ENCODE peak calls at places on chromosomes 12 and 14, in nine cellular contexts. U is cardiac fibroblast, K is BE2C, P is uterus, A is HL-60, Y is astrocyte, F is breast epithelium, L is psoas muscle, I is foreskin fibroblast. E is an unnamed sample.
A peak's percentile ranks its signal among the peaks of the same experiment; 100 is the strongest.

GRCh38 chr12:68336754-68337343 is 4.7 kb upstream of the MDM1 start:
- DNase-seq in A (no peak), Y (no peak), I (no peak), K (peak; percentile 47), U (no peak), F (peak; percentile 78), P (no peak), L (no peak), E (peak; percentile 91)

GRCh38 chr12:104596128-104596799 is 139.5 kb downstream of the CHST11 start:
- DNase-seq in Y (peak; percentile 92), L (no peak), I (peak; percentile 96), F (no peak), P (peak; percentile 68), A (peak; percentile 59), U (peak; percentile 94), K (no peak), E (peak; percentile 53)

GRCh38 chr12:78121969-78122610 is 291.4 kb downstream of the NAV3 start:
- DNase-seq in K (no peak), A (no peak), Y (peak; percentile 44), F (no peak), I (no peak), P (no peak), U (no peak), L (no peak), E (no peak)

GRCh38 chr12:104877107-104877705 is 80.9 kb downstream of the SLC41A2 start:
- DNase-seq in L (no peak), P (peak; percentile 48), U (peak; percentile 76), A (peak; percentile 43), I (peak; percentile 73), Y (peak; percentile 12), K (peak; percentile 47), F (no peak), E (peak; percentile 61)

GRCh38 chr12:3083949-3084348 is 6.8 kb downstream of the TSPAN9 start:
- DNase-seq in I (no peak), U (peak; percentile 61), P (no peak), Y (no peak), A (no peak), L (no peak), K (no peak), F (no peak), E (no peak)

GRCh38 chr14:94379291-94380224 is 8.8 kb downstream of the SERPINA1 start:
- DNase-seq in U (no peak), K (no peak), A (no peak), I (no peak), Y (no peak), P (no peak), L (no peak), F (no peak), E (peak; percentile 58)

GRCh38 chr14:20624495-20625070 is 16.9 kb downstream of the OR6S1 start:
- DNase-seq in K (peak; percentile 60), U (peak; percentile 72), Y (peak; percentile 52), F (no peak), L (peak; percentile 69), A (peak; percentile 96), P (no peak), I (peak; percentile 80), E (peak; percentile 93)

GRCh38 chr12:19528750-19529149 is 89.5 kb downstream of the AEBP2 start:
- DNase-seq in I (no peak), L (no peak), K (no peak), F (no peak), A (no peak), Y (no peak), P (no peak), U (no peak), E (no peak)

GRCh38 chr12:68113644-68114043 is 45.9 kb downstream of the IFNG start:
- DNase-seq in U (no peak), K (peak; percentile 22), A (peak; percentile 17), L (no peak), Y (no peak), F (no peak), I (no peak), P (no peak), E (peak; percentile 29)

GRCh38 chr12:120468846-120469449 is 600 bp downstream of the SRSF9 start:
- DNase-seq in A (peak; percentile 22), K (peak; percentile 61), F (no peak), U (no peak), L (peak; percentile 64), P (peak; percentile 20), Y (no peak), I (peak; percentile 54), E (no peak)

GRCh38 chr12:71636704-71637115 is 26.9 kb downstream of the ZFC3H1 start:
- DNase-seq in A (peak; percentile 30), K (peak; percentile 50), F (no peak), P (no peak), L (no peak), U (peak; percentile 82), Y (peak; percentile 51), I (peak; percentile 64), E (peak; percentile 73)

GRCh38 chr14:105086833-105087307 is 21.6 kb upstream of the GPR132 start:
- DNase-seq in P (peak; percentile 76), L (peak; percentile 83), F (peak; percentile 74), A (peak; percentile 81), I (peak; percentile 91), K (peak; percentile 89), Y (peak; percentile 53), U (peak; percentile 84), E (peak; percentile 81)

GRCh38 chr12:58528266-58528665 is 392.0 kb downstream of the LRIG3 start:
- DNase-seq in U (no peak), A (no peak), Y (peak; percentile 36), L (no peak), P (no peak), K (no peak), F (no peak), I (no peak), E (no peak)

GRCh38 chr12:92690601-92691000 is 12.2 kb upstream of the PLEKHG7 start:
- DNase-seq in U (no peak), F (no peak), K (no peak), I (no peak), P (no peak), A (no peak), L (no peak), Y (no peak), E (no peak)

GRCh38 chr14:95432152-95433093 is 84.0 kb downstream of the SYNE3 start:
- DNase-seq in L (peak; percentile 73), U (peak; percentile 50), Y (no peak), I (peak; percentile 60), A (no peak), K (peak; percentile 76), F (no peak), P (peak; percentile 65), E (peak; percentile 40)

GRCh38 chr12:101925352-101925751 is 48.0 kb downstream of the DRAM1 start:
- DNase-seq in K (no peak), Y (peak; percentile 100), I (peak; percentile 98), P (peak; percentile 74), A (peak; percentile 93), U (peak; percentile 98), F (peak; percentile 61), L (peak; percentile 73), E (peak; percentile 89)

GRCh38 chr12:54025507-54026393 is 2.5 kb upstream of the HOXC6 start:
- DNase-seq in I (no peak), P (no peak), K (no peak), A (no peak), U (no peak), Y (no peak), F (no peak), L (peak; percentile 48), E (no peak)
- H3K4me3 ChIP-seq in I (peak overlapping the region; percentile 14), P (no peak overlapping the region), K (no peak overlapping the region), A (no peak overlapping the region), U (no peak overlapping the region), Y (no peak overlapping the region), F (peak overlapping the region; percentile 26), L (peak overlapping the region; percentile 77), E (no peak overlapping the region)

GRCh38 chr12:65673732-65674131 is 150.6 kb upstream of the HMGA2 start:
- DNase-seq in K (no peak), A (no peak), F (no peak), I (peak; percentile 37), L (no peak), Y (peak; percentile 10), U (peak; percentile 70), P (no peak), E (peak; percentile 49)
- H3K4me3 ChIP-seq in K (no peak overlapping the region), A (no peak overlapping the region), F (no peak overlapping the region), I (no peak overlapping the region), L (no peak overlapping the region), Y (no peak overlapping the region), U (no peak overlapping the region), P (no peak overlapping the region), E (no peak overlapping the region)

DNA sequence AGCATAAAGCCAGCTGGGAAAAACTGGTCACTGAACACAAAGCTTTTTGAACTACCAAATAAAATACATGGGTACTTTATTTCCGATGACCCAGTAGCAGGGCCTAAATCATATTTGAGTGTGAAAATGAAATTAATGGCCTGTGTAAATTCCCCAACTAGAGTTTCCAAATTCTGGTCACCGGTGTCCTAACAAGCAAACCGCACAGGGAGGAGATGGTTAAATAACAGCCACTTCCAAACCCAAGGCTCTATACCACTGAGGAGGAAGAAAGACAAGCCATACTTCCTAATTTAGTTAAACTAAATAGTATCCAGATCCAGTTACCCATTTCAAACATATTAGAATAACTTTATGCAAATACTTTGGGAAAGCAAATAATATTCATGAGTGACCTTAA is 40.1 kb upstream of the DUSP6 start:
- DNase-seq in Y (no peak), K (no peak), P (no peak), I (no peak), A (peak; percentile 81), U (no peak), F (no peak), L (no peak), E (no peak)
- H3K4me3 ChIP-seq in Y (no peak overlapping the region), K (no peak overlapping the region), P (no peak overlapping the region), I (no peak overlapping the region), A (no peak overlapping the region), U (no peak overlapping the region), F (no peak overlapping the region), L (no peak overlapping the region), E (no peak overlapping the region)

DNA sequence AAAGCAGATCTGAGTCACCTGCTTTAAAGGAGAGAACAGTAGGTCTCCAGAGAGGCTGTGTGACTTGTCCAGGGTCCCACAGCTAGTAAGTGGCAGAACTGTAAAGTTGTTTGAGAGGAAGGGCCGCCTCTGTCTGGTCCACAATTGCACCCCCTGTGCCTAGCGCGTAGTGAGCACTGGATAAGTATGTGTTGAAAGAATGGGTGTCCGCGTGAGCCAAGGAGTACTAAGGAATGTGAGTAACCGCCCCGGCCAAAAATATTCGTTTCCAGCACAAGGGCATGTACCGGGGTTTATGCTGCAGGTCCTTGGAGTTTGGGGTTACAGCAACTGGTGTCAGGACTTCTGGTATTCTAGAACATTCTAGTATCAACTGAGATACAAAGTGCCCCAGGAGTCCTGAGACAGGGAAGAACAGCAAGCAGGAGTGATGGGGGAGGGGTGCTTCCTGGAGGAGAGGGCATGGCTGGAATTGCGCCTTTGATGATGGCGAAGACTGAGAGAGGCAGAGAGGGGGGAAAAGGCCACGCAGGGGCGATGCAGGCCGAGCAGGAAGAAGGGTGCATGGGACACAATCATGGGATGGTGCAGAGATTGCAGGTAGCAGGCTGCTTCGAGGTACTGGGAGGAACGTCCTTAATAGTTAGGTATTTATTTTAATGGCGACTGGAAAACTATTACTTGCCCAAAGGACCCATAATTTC is 91.0 kb downstream of the SCARB1 start:
- DNase-seq in L (no peak), Y (no peak), U (no peak), P (no peak), I (no peak), K (no peak), A (no peak), F (no peak), E (no peak)
- H3K4me3 ChIP-seq in L (no peak overlapping the region), Y (no peak overlapping the region), U (no peak overlapping the region), P (no peak overlapping the region), I (no peak overlapping the region), K (no peak overlapping the region), A (no peak overlapping the region), F (no peak overlapping the region), E (no peak overlapping the region)

DNA sequence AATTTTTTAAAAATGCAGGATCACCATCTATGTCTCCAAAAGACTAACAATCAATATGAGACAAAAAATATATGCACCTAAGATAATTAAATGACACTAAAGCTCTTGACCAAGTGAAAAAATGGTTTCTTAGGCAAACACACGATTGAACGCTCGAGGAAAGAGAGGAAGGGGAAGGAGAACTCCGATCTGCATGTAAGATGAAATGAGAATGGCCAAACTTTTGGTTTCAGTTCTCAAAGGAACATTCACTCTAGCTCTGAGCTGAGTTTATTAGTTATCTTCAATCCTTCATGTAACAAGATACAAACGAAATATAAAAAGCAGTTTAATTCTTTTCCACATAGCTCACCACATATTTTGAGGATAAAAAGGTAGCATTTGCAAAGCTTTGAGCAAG is 2.8 kb downstream of the DYRK4 start:
- DNase-seq in F (no peak), L (no peak), I (no peak), U (no peak), Y (no peak), A (no peak), K (no peak), P (no peak), E (no peak)
- H3K4me3 ChIP-seq in F (no peak overlapping the region), L (no peak overlapping the region), I (no peak overlapping the region), U (no peak overlapping the region), Y (no peak overlapping the region), A (no peak overlapping the region), K (no peak overlapping the region), P (no peak overlapping the region), E (no peak overlapping the region)

E was measured in epithelial cell of esophagus.